ENCODE peak calls at places on chromosomes 3 and 15, in six cellular contexts. One of them, this sample, is unnamed.

GRCh38 chr15:91302588-91303439 is 202.8 kb downstream of the SV2B start:
- DNase-seq in CD8-positive, alpha-beta T cell: peak
- DNase-seq in GM23338: peak
- DNase-seq in AG04449: peak
- DNase-seq in vagina: no peak
- DNase-seq in mesothelial cell of epicardium: no peak
- DNase-seq in this sample: peak

GRCh38 chr3:197028711-197029510 is 706 bp downstream of the MELTF start:
- DNase-seq in GM23338: no peak
- DNase-seq in vagina: peak
- DNase-seq in AG04449: no peak
- DNase-seq in mesothelial cell of epicardium: no peak
- DNase-seq in CD8-positive, alpha-beta T cell: peak
- DNase-seq in this sample: no peak

GRCh38 chr3:186180151-186180550 is 71.3 kb upstream of the ETV5 start:
- DNase-seq in mesothelial cell of epicardium: no peak
- DNase-seq in CD8-positive, alpha-beta T cell: no peak
- DNase-seq in vagina: peak
- DNase-seq in AG04449: no peak
- DNase-seq in GM23338: no peak
- DNase-seq in this sample: no peak

GRCh38 chr3:40516201-40516600 is 8.6 kb upstream of the ZNF621 start:
- DNase-seq in mesothelial cell of epicardium: no peak
- DNase-seq in CD8-positive, alpha-beta T cell: no peak
- DNase-seq in GM23338: no peak
- DNase-seq in vagina: no peak
- DNase-seq in AG04449: peak
- DNase-seq in this sample: peak

GRCh38 chr3:138331143-138331894 is 1.7 kb upstream of the NME9 start:
- DNase-seq in GM23338: peak
- DNase-seq in vagina: peak
- DNase-seq in mesothelial cell of epicardium: no peak
- DNase-seq in CD8-positive, alpha-beta T cell: no peak
- DNase-seq in AG04449: no peak
- DNase-seq in this sample: no peak

GRCh38 chr3:35500641-35501353 is 138.5 kb upstream of the ARPP21 start:
- DNase-seq in vagina: no peak
- DNase-seq in mesothelial cell of epicardium: no peak
- DNase-seq in CD8-positive, alpha-beta T cell: no peak
- DNase-seq in GM23338: no peak
- DNase-seq in AG04449: no peak
- DNase-seq in this sample: no peak

GRCh38 chr3:60660026-60660425 is 591.2 kb downstream of the FHIT start:
- DNase-seq in GM23338: peak
- DNase-seq in vagina: no peak
- DNase-seq in AG04449: no peak
- DNase-seq in mesothelial cell of epicardium: no peak
- DNase-seq in CD8-positive, alpha-beta T cell: no peak
- DNase-seq in this sample: no peak

GRCh38 chr3:50453907-50454306 is 49.5 kb downstream of the CACNA2D2 start:
- DNase-seq in GM23338: peak
- DNase-seq in vagina: no peak
- DNase-seq in mesothelial cell of epicardium: no peak
- DNase-seq in CD8-positive, alpha-beta T cell: no peak
- DNase-seq in AG04449: no peak
- DNase-seq in this sample: no peak

GRCh38 chr15:75425966-75426500 is 25.5 kb downstream of the SIN3A start:
- DNase-seq in CD8-positive, alpha-beta T cell: no peak
- DNase-seq in vagina: no peak
- DNase-seq in AG04449: no peak
- DNase-seq in mesothelial cell of epicardium: no peak
- DNase-seq in GM23338: no peak
- DNase-seq in this sample: no peak

GRCh38 chr15:50906954-50907865 is 1.3 kb upstream of the AP4E1 start:
- DNase-seq in GM23338: no peak
- DNase-seq in CD8-positive, alpha-beta T cell: peak
- DNase-seq in AG04449: no peak
- DNase-seq in mesothelial cell of epicardium: no peak
- DNase-seq in vagina: no peak
- DNase-seq in this sample: no peak

GRCh38 chr15:45106002-45106790 is 7.8 kb downstream of the DUOX2 start:
- DNase-seq in CD8-positive, alpha-beta T cell: no peak
- DNase-seq in vagina: no peak
- DNase-seq in mesothelial cell of epicardium: no peak
- DNase-seq in GM23338: no peak
- DNase-seq in AG04449: no peak
- DNase-seq in this sample: no peak

GRCh38 chr3:10379161-10379560 is 58.2 kb upstream of the SEC13 start:
- DNase-seq in AG04449: no peak
- DNase-seq in mesothelial cell of epicardium: no peak
- DNase-seq in GM23338: no peak
- DNase-seq in CD8-positive, alpha-beta T cell: no peak
- DNase-seq in vagina: no peak
- DNase-seq in this sample: no peak

GRCh38 chr3:135456182-135456790 is 509.2 kb upstream of the PPP2R3A start:
- DNase-seq in vagina: no peak
- DNase-seq in mesothelial cell of epicardium: no peak
- DNase-seq in GM23338: peak
- DNase-seq in CD8-positive, alpha-beta T cell: no peak
- DNase-seq in AG04449: no peak
- DNase-seq in this sample: no peak

GRCh38 chr3:78139166-78139565 is 1099.3 kb downstream of the ROBO2 start:
- DNase-seq in mesothelial cell of epicardium: no peak
- DNase-seq in AG04449: peak
- DNase-seq in CD8-positive, alpha-beta T cell: no peak
- DNase-seq in vagina: no peak
- DNase-seq in GM23338: no peak
- DNase-seq in this sample: peak

GRCh38 chr15:59266015-59266414 is 59.4 kb downstream of the LDHAL6B start:
- DNase-seq in CD8-positive, alpha-beta T cell: no peak
- DNase-seq in AG04449: no peak
- DNase-seq in vagina: no peak
- DNase-seq in GM23338: peak
- DNase-seq in mesothelial cell of epicardium: no peak
- DNase-seq in this sample: no peak

GRCh38 chr3:132071043-132071442 is 36.2 kb upstream of the CPNE4 start:
- DNase-seq in CD8-positive, alpha-beta T cell: no peak
- DNase-seq in GM23338: peak
- DNase-seq in mesothelial cell of epicardium: no peak
- DNase-seq in vagina: no peak
- DNase-seq in AG04449: no peak
- DNase-seq in this sample: no peak

GRCh38 chr15:36325206-36325605 is 254.2 kb upstream of the CDIN1 start:
- DNase-seq in mesothelial cell of epicardium: no peak
- DNase-seq in AG04449: no peak
- DNase-seq in vagina: no peak
- DNase-seq in GM23338: no peak
- DNase-seq in CD8-positive, alpha-beta T cell: no peak
- DNase-seq in this sample: no peak

GRCh38 chr3:112605285-112605684 is 35.7 kb downstream of the CCDC80 start:
- DNase-seq in mesothelial cell of epicardium: no peak
- DNase-seq in vagina: no peak
- DNase-seq in AG04449: peak
- DNase-seq in CD8-positive, alpha-beta T cell: no peak
- DNase-seq in GM23338: peak
- DNase-seq in this sample: no peak

GRCh38 chr15:29952245-29952644 is 130.0 kb upstream of the TJP1 start:
- DNase-seq in vagina: no peak
- DNase-seq in CD8-positive, alpha-beta T cell: no peak
- DNase-seq in AG04449: no peak
- DNase-seq in mesothelial cell of epicardium: no peak
- DNase-seq in GM23338: no peak
- DNase-seq in this sample: no peak

GRCh38 chr15:68315495-68316007 is 38.0 kb downstream of the FEM1B start:
- DNase-seq in AG04449: no peak
- DNase-seq in CD8-positive, alpha-beta T cell: no peak
- DNase-seq in GM23338: peak
- DNase-seq in mesothelial cell of epicardium: no peak
- DNase-seq in vagina: no peak
- DNase-seq in this sample: no peak

GRCh38 chr3:40179016-40179415 is 130.5 kb upstream of the EIF1B start:
- DNase-seq in mesothelial cell of epicardium: peak
- DNase-seq in vagina: peak
- DNase-seq in GM23338: peak
- DNase-seq in AG04449: peak
- DNase-seq in CD8-positive, alpha-beta T cell: peak
- DNase-seq in this sample: no peak

GRCh38 chr15:39786444-39787056 is 3.9 kb upstream of the FSIP1 start:
- DNase-seq in AG04449: no peak
- DNase-seq in mesothelial cell of epicardium: no peak
- DNase-seq in vagina: no peak
- DNase-seq in CD8-positive, alpha-beta T cell: no peak
- DNase-seq in GM23338: peak
- DNase-seq in this sample: no peak

GRCh38 chr3:11699083-11699427 is 55.3 kb upstream of the VGLL4 start:
- DNase-seq in AG04449: no peak
- DNase-seq in mesothelial cell of epicardium: no peak
- DNase-seq in GM23338: no peak
- DNase-seq in CD8-positive, alpha-beta T cell: no peak
- DNase-seq in vagina: no peak
- DNase-seq in this sample: no peak

GRCh38 chr3:11362600-11362999 is 90.4 kb downstream of the ATG7 start:
- DNase-seq in vagina: no peak
- DNase-seq in mesothelial cell of epicardium: no peak
- DNase-seq in AG04449: no peak
- DNase-seq in CD8-positive, alpha-beta T cell: no peak
- DNase-seq in GM23338: no peak
- DNase-seq in this sample: no peak

GRCh38 chr15:70870066-70870465 is 16.1 kb upstream of the LARP6 start:
- DNase-seq in mesothelial cell of epicardium: no peak
- DNase-seq in CD8-positive, alpha-beta T cell: no peak
- DNase-seq in GM23338: no peak
- DNase-seq in vagina: no peak
- DNase-seq in AG04449: no peak
- DNase-seq in this sample: no peak

GRCh38 chr3:129281726-129282125 is 3.1 kb downstream of the HMCES start:
- DNase-seq in AG04449: no peak
- DNase-seq in vagina: no peak
- DNase-seq in mesothelial cell of epicardium: no peak
- DNase-seq in CD8-positive, alpha-beta T cell: no peak
- DNase-seq in GM23338: no peak
- DNase-seq in this sample: no peak

GRCh38 chr15:77525907-77526581 is 105.4 kb downstream of the HMG20A start:
- DNase-seq in AG04449: no peak
- DNase-seq in CD8-positive, alpha-beta T cell: no peak
- DNase-seq in mesothelial cell of epicardium: no peak
- DNase-seq in GM23338: no peak
- DNase-seq in vagina: no peak
- DNase-seq in this sample: no peak

DNA sequence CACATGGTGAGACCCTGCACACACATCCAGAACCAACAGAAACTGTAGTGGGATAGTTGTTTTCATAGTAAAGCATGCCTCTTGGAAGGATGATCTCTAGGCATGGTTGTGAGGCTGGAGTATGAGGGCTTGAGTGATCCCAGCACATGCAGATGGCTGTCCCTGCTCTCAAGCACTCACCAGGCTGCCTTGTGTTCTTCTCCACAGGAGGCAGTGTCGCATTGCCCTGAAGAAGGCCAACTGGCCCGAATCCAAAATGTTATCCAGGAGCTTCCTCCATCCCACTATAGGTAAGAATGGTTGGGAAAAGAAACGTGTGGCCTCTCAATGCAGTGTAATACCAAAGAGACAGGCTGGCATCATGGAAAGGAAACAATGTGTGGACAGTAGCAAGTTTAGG is 82.7 kb downstream of the TMEM39A start:
- DNase-seq in vagina: no peak
- DNase-seq in AG04449: no peak
- DNase-seq in GM23338: no peak
- DNase-seq in CD8-positive, alpha-beta T cell: no peak
- DNase-seq in mesothelial cell of epicardium: no peak
- DNase-seq in this sample: no peak
- TF ChIP-seq CTCF in vagina: no peak
- TF ChIP-seq CTCF in AG04449: no peak
- TF ChIP-seq CTCF in GM23338: peak
- TF ChIP-seq CTCF in CD8-positive, alpha-beta T cell: no peak
- TF ChIP-seq CTCF in mesothelial cell of epicardium: no peak
- TF ChIP-seq CTCF in this sample: peak

GRCh38 chr15:66706225-66706732 is 4.2 kb downstream of the SMAD6 start:
- DNase-seq in AG04449: no peak
- DNase-seq in vagina: no peak
- DNase-seq in CD8-positive, alpha-beta T cell: no peak
- DNase-seq in GM23338: no peak
- DNase-seq in mesothelial cell of epicardium: no peak
- DNase-seq in this sample: no peak
- TF ChIP-seq CTCF in AG04449: peak
- TF ChIP-seq CTCF in vagina: no peak
- TF ChIP-seq CTCF in CD8-positive, alpha-beta T cell: no peak
- TF ChIP-seq CTCF in GM23338: peak
- TF ChIP-seq CTCF in mesothelial cell of epicardium: peak
- TF ChIP-seq CTCF in this sample: peak

DNA sequence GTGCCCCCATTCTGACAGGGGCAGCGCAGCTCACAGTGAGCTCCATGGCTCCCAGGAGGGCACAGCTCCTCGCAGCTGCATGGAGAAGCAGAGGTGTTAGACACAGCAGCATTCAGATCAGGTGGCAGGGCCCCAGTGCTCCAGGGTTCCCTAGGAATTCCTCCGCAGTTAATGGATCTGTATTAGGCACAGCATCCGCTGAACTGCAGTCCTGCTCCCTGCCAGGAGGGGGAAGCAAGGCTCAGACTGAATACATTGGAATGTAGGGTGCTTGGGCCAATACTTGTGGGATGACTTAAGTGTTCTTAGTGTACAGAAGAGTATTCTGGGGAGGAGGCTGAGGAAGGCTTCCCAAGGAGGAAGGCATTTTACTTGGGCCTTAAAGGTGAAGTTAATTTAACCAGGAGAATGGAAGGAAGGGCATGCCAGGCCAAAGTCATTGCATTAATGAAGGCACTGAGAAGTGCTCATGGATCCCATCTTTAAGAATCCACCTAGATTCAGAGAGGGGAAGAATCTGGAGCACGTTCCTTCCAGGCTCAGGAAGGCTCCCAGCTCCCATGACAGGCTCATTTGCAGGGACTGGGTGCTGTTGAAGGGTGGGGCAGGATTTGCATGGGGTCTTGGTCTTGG is 111.6 kb downstream of the RAB11A start:
- DNase-seq in AG04449: peak
- DNase-seq in mesothelial cell of epicardium: peak
- DNase-seq in vagina: no peak
- DNase-seq in CD8-positive, alpha-beta T cell: no peak
- DNase-seq in GM23338: peak
- DNase-seq in this sample: peak
- TF ChIP-seq CTCF in AG04449: peak
- TF ChIP-seq CTCF in mesothelial cell of epicardium: peak
- TF ChIP-seq CTCF in vagina: peak
- TF ChIP-seq CTCF in CD8-positive, alpha-beta T cell: no peak
- TF ChIP-seq CTCF in GM23338: peak
- TF ChIP-seq CTCF in this sample: peak

DNA sequence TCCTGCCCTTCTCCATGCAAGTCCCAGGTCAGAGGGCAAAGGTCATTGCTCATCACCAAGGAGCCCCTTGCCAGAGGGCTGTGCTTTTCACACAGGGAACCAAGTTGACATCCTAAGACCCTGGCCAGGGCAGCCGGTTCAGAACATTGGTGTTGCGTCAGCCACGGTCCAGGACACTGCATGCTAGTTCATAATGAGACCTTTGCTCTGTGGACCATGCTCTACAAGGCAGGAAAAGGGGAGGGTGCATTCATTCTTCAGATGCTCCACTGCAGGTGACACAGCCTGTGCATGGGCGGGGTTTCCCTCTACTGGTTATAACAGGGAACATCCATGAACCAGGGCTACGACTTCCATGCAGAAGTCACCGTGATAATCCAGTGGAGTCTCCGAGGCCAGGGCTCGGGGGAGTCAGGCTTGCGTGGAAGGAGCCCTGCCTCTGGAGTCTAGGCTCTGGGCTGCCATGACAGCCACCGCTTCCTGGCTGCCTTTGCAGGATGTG is 81.6 kb downstream of the OCA2 start:
- DNase-seq in vagina: peak
- DNase-seq in GM23338: peak
- DNase-seq in CD8-positive, alpha-beta T cell: no peak
- DNase-seq in mesothelial cell of epicardium: no peak
- DNase-seq in AG04449: no peak
- DNase-seq in this sample: no peak
- TF ChIP-seq CTCF in vagina: no peak
- TF ChIP-seq CTCF in GM23338: peak
- TF ChIP-seq CTCF in CD8-positive, alpha-beta T cell: no peak
- TF ChIP-seq CTCF in mesothelial cell of epicardium: peak
- TF ChIP-seq CTCF in AG04449: no peak
- TF ChIP-seq CTCF in this sample: peak

This sample was measured in retinal pigment epithelial cell.